ENCODE peak calls at places on chromosomes 13 and 19, in six cellular contexts. M is K562, S is HCT116, Z is HepG2, H is H1, W is GM12878. C is an unnamed sample.

GRCh38 chr19:11090264-11091032 is 1.2 kb downstream of the LDLR start:
- DNase-seq in M (peak), S (peak), Z (peak), H (peak), W (peak), C (peak)

GRCh38 chr19:7516281-7516862 is 469 bp downstream of the ZNF358 start:
- DNase-seq in M (no peak), S (no peak), Z (no peak), H (no peak), W (no peak), C (no peak)

GRCh38 chr13:77507931-77508776 is 27.4 kb upstream of the SCEL start:
- DNase-seq in M (no peak), S (peak), Z (no peak), H (no peak), W (no peak), C (no peak)

GRCh38 chr13:110788778-110789177 is 75.3 kb downstream of the ING1 start:
- DNase-seq in M (no peak), S (no peak), Z (no peak), H (no peak), W (no peak), C (no peak)

GRCh38 chr19:39001016-39001415 is 25.5 kb upstream of the FBXO17 start:
- DNase-seq in M (no peak), S (no peak), Z (no peak), H (no peak), W (no peak), C (no peak)

GRCh38 chr19:10871711-10872550 is 578 bp downstream of the CARM1 start:
- DNase-seq in M (peak), S (no peak), Z (no peak), H (no peak), W (no peak), C (peak)

GRCh38 chr13:95445116-95445515 is 107.4 kb upstream of the CLDN10 start:
- DNase-seq in M (no peak), S (no peak), Z (no peak), H (no peak), W (no peak), C (no peak)

GRCh38 chr19:13060233-13060963 is 42.3 kb downstream of the LYL1 start:
- DNase-seq in M (no peak), S (no peak), Z (peak), H (no peak), W (no peak), C (no peak)

GRCh38 chr19:47135156-47135555 is 4.5 kb downstream of the SAE1 start:
- DNase-seq in M (no peak), S (no peak), Z (no peak), H (no peak), W (no peak), C (no peak)

GRCh38 chr19:11783767-11784166 is 14.6 kb upstream of the ZNF491 start:
- DNase-seq in M (no peak), S (no peak), Z (no peak), H (no peak), W (no peak), C (no peak)

GRCh38 chr13:80348750-80349149 is 7.8 kb upstream of the SPRY2 start:
- DNase-seq in M (no peak), S (no peak), Z (no peak), H (no peak), W (no peak), C (no peak)

GRCh38 chr13:87669379-87669978 is 1.7 kb upstream of the SLITRK5 start:
- DNase-seq in M (no peak), S (no peak), Z (peak), H (no peak), W (no peak), C (peak)

GRCh38 chr13:95497307-95497943 is 55.1 kb upstream of the CLDN10 start:
- DNase-seq in M (no peak), S (no peak), Z (no peak), H (no peak), W (no peak), C (no peak)

GRCh38 chr19:29211562-29212416 is 1.2 kb downstream of the UQCRFS1 start:
- DNase-seq in M (peak), S (no peak), Z (peak), H (no peak), W (no peak), C (no peak)

GRCh38 chr19:14555918-14556661 is 15.8 kb downstream of the NDUFB7 start:
- DNase-seq in M (no peak), S (no peak), Z (no peak), H (no peak), W (no peak), C (no peak)

GRCh38 chr13:74575729-74576125 is 441.5 kb upstream of the KLF12 start:
- DNase-seq in M (peak), S (no peak), Z (no peak), H (no peak), W (no peak), C (no peak)

GRCh38 chr13:33970746-33971145 is 152.8 kb downstream of the RFC3 start:
- DNase-seq in M (no peak), S (no peak), Z (no peak), H (no peak), W (no peak), C (no peak)

GRCh38 chr19:55005684-55006488 is 32.2 kb downstream of the GP6 start:
- DNase-seq in M (peak), S (peak), Z (peak), H (no peak), W (peak), C (peak)

GRCh38 chr19:33397536-33398360 is 24.2 kb downstream of the CEBPG start:
- DNase-seq in M (peak), S (no peak), Z (peak), H (no peak), W (no peak), C (no peak)

GRCh38 chr19:51821921-51822716 is 27.2 kb downstream of the FPR3 start:
- DNase-seq in M (no peak), S (no peak), Z (no peak), H (no peak), W (no peak), C (no peak)

GRCh38 chr13:29958476-29958875 is 108.1 kb upstream of the UBL3 start:
- DNase-seq in M (no peak), S (no peak), Z (no peak), H (no peak), W (no peak), C (no peak)

GRCh38 chr13:30872195-30872594 is 33.9 kb upstream of the MEDAG start:
- DNase-seq in M (no peak), S (no peak), Z (no peak), H (no peak), W (no peak), C (no peak)

GRCh38 chr19:12665646-12666304 is 767 bp downstream of the MAN2B1 start:
- DNase-seq in M (no peak), S (no peak), Z (no peak), H (no peak), W (no peak), C (no peak)

GRCh38 chr13:102128216-102128800 is 273.5 kb downstream of the FGF14 start:
- DNase-seq in M (no peak), S (no peak), Z (no peak), H (no peak), W (no peak), C (no peak)

GRCh38 chr19:40110570-40110969 is 19.8 kb upstream of the ZNF780A start:
- DNase-seq in M (no peak), S (no peak), Z (peak), H (no peak), W (no peak), C (no peak)

GRCh38 chr19:23403581-23404324 is 8.5 kb upstream of the ZNF91 start:
- DNase-seq in M (no peak), S (no peak), Z (peak), H (no peak), W (no peak), C (peak)

GRCh38 chr13:37715606-37716015 is 117.0 kb upstream of the POSTN start:
- DNase-seq in M (no peak), S (no peak), Z (no peak), H (no peak), W (no peak), C (no peak)

GRCh38 chr13:94195715-94196114 is 283.8 kb downstream of the DCT start:
- DNase-seq in M (no peak), S (no peak), Z (no peak), H (no peak), W (no peak), C (no peak)

GRCh38 chr13:114106991-114107685 is 25.3 kb downstream of the RASA3 start:
- DNase-seq in M (no peak), S (no peak), Z (no peak), H (no peak), W (no peak), C (no peak)

GRCh38 chr13:61052175-61052574 is 363.5 kb downstream of the PCDH20 start:
- DNase-seq in M (no peak), S (no peak), Z (no peak), H (no peak), W (no peak), C (no peak)

GRCh38 chr13:100633461-100633860 is 41.1 kb downstream of the TMTC4 start:
- DNase-seq in M (no peak), S (no peak), Z (peak), H (no peak), W (no peak), C (peak)

GRCh38 chr13:109729031-109729870 is 57.1 kb downstream of the IRS2 start:
- DNase-seq in M (no peak), S (no peak), Z (no peak), H (no peak), W (no peak), C (no peak)

GRCh38 chr19:44809856-44810554 is 1.1 kb downstream of the BCAM start:
- DNase-seq in M (no peak), S (no peak), Z (no peak), H (no peak), W (no peak), C (no peak)

GRCh38 chr13:41614671-41615519 is 157.5 kb downstream of the RGCC start:
- DNase-seq in M (no peak), S (no peak), Z (no peak), H (no peak), W (no peak), C (no peak)

GRCh38 chr19:290539-291521 is at the start of gene PLPP2:
- DNase-seq in M (peak), S (no peak), Z (no peak), H (peak), W (no peak), C (no peak)

GRCh38 chr13:64314286-64314685 is 2898.6 kb upstream of the PCDH20 start:
- DNase-seq in M (no peak), S (no peak), Z (no peak), H (no peak), W (no peak), C (no peak)

GRCh38 chr19:53004242-53004641 is 9.5 kb upstream of the ERVV-1 start:
- DNase-seq in M (no peak), S (no peak), Z (no peak), H (no peak), W (no peak), C (no peak)

GRCh38 chr13:95154441-95154886 is 146.8 kb downstream of the ABCC4 start:
- DNase-seq in M (no peak), S (no peak), Z (no peak), H (no peak), W (no peak), C (no peak)

DNA sequence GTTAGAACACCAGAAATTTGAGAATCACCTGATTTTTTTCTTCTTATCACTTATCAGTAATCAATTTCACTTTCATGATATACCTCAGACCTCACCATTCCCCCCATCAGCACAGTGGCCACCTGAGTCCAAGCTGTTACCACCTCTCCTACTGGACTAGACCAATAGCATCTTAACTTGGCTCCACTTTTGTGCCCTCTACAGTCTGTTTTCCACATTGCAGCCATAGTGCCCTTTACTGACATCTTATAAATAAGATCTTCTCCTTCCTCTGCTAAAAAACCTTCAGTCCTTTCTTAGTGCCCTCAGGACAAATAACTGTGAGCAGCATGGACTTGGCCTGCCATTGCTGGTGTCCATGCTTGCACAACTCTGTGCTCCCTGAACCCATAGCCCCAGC is 380.7 kb downstream of the LMO7 start:
- DNase-seq in M (peak), S (peak), Z (peak), H (no peak), W (no peak), C (peak)
- TF ChIP-seq JUND in M (no peak), S (no peak), Z (no peak), H (no peak), W (no peak), C (no peak)

GRCh38 chr19:1420590-1420989 is 13.2 kb downstream of the DAZAP1 start:
- DNase-seq in M (no peak), S (no peak), Z (no peak), H (no peak), W (no peak), C (no peak)
- TF ChIP-seq JUND in M (no peak), S (no peak), Z (no peak), H (no peak), W (no peak), C (no peak)

GRCh38 chr13:90403330-90404082 is 944.0 kb upstream of the MIR17HG start:
- DNase-seq in M (no peak), S (no peak), Z (no peak), H (no peak), W (no peak), C (no peak)
- TF ChIP-seq JUND in M (no peak), S (no peak), Z (no peak), H (no peak), W (no peak), C (no peak)

GRCh38 chr19:35868172-35868822 is at the start of gene APLP1:
- DNase-seq in M (peak), S (no peak), Z (peak), H (no peak), W (no peak), C (peak)
- TF ChIP-seq JUND in M (no peak), S (no peak), Z (no peak), H (no peak), W (no peak), C (no peak)

GRCh38 chr19:2476451-2477140 is 669 bp downstream of the GADD45B start:
- DNase-seq in M (peak), S (no peak), Z (no peak), H (no peak), W (no peak), C (no peak)
- TF ChIP-seq JUND in M (no peak), S (no peak), Z (no peak), H (no peak), W (no peak), C (no peak)

DNA sequence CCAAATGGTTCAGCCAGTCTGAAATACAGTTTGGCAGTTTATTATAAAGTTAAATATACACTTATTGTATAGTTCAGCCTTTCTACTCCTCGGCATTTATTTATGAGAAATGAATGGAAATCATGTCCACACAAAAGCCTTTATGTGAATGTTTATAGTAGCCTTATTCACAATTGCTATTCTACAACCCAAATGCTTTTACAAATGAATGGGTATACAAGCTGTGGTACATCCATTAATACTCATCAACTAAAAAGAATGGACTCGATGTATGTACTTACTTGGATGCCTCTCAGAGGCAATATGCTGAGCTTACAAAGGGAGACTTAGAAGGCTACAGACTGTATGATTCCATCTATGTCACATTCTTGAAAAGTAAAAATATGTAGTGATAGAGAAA is 150.7 kb downstream of the NBEA start:
- DNase-seq in M (no peak), S (no peak), Z (no peak), H (no peak), W (no peak), C (no peak)
- TF ChIP-seq JUND in M (no peak), S (no peak), Z (no peak), H (no peak), W (no peak), C (no peak)

DNA sequence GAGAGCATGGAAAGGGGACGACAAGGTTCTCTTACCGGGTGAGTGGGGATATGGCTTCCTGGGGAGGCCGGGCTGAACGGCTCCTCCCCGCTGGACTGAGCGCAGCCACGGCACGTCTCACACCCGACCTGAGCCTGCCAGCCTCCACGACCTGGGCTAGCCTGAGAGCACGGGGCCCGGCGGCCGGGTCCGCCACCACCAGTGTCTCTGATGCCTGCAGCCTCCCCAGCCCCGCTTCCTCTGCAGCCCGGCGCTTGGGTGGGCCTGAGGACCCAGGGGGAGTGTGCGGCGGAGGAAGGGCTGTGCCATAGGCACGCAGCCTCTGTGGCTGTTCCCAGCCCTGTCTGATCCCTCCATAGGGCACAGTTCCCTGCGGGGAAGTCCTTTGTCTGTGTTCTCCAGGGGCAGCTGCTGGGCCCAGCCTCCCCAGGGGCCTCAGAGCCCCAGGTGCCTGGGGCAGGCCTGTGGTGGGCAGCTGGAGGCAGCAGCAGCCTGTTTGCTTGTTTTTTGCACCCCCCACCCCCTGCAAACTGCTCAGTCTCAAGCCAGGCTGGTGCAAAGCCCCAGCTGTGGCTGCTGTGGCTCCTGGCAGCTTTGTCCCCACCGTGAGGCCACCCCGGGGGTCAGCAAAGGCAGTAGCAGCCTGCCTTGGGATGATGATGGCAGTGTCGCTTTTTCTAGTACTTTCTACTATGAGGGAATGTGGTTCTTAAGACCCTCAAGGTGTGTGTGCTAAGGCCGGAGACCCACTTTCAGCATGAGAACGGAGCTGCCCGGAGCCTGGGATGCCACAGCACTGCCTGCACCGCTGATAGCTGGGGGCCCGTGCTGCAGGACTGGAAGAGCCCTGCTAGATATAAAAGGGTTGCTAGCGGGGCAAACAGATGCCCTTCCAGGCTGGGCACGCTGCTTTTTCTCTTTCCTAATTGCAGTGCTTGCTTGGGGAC is 14.8 kb downstream of the PLIN4 start:
- DNase-seq in M (no peak), S (no peak), Z (no peak), H (no peak), W (no peak), C (no peak)
- TF ChIP-seq JUND in M (no peak), S (no peak), Z (no peak), H (no peak), W (no peak), C (no peak)

GRCh38 chr13:112726018-112726767 is 36.4 kb downstream of the ATP11A start:
- DNase-seq in M (no peak), S (no peak), Z (no peak), H (no peak), W (no peak), C (no peak)
- TF ChIP-seq JUND in M (no peak), S (no peak), Z (no peak), H (no peak), W (no peak), C (no peak)

GRCh38 chr13:19817106-19817505 is 34.4 kb upstream of the PSPC1 start:
- DNase-seq in M (no peak), S (no peak), Z (no peak), H (no peak), W (no peak), C (no peak)
- TF ChIP-seq JUND in M (no peak), S (no peak), Z (no peak), H (no peak), W (no peak), C (no peak)